ENCODE peak calls at places on chromosomes 1 and 21, in five cellular contexts. Y is esophagus squamous epithelium, D is AG09309, T is stomach, X is neural crest cell. J is an unnamed sample.

GRCh38 chr1:9814619-9815018 is 9.1 kb downstream of the CLSTN1 start:
- DNase-seq in Y (no peak), T (no peak), X (no peak), D (no peak), J (no peak)

GRCh38 chr1:195604287-195604686 is 1004.0 kb downstream of the KCNT2 start:
- DNase-seq in Y (no peak), D (peak; percentile 20), T (no peak), X (no peak), J (no peak)

GRCh38 chr1:18111605-18112297 is 4.2 kb downstream of the IGSF21 start:
- DNase-seq in X (no peak), Y (no peak), D (no peak), T (no peak), J (no peak)

GRCh38 chr21:37208741-37209225 is 58.4 kb downstream of the VPS26C start:
- DNase-seq in T (no peak), X (no peak), Y (no peak), D (no peak), J (peak; percentile 46)

GRCh38 chr21:15839026-15839425 is 109.2 kb downstream of the USP25 start:
- DNase-seq in X (no peak), D (no peak), T (no peak), Y (no peak), J (no peak)

GRCh38 chr1:15370781-15371467 is 38.8 kb upstream of the EFHD2 start:
- DNase-seq in T (peak; percentile 31), Y (no peak), X (no peak), D (no peak), J (no peak)

GRCh38 chr1:32200226-32201010 is at the start of gene CCDC28B:
- DNase-seq in Y (no peak), D (no peak), X (peak; percentile 66), T (peak; percentile 45), J (peak; percentile 76)

GRCh38 chr21:42454221-42454570 is 41.8 kb downstream of the RSPH1 start:
- DNase-seq in D (no peak), Y (no peak), T (no peak), X (no peak), J (no peak)

GRCh38 chr1:214416417-214417212 is 134.8 kb downstream of the PTPN14 start:
- DNase-seq in D (no peak), X (no peak), Y (no peak), T (no peak), J (no peak)

GRCh38 chr1:3541930-3542329 is 69.4 kb downstream of the MEGF6 start:
- DNase-seq in T (no peak), X (no peak), D (no peak), Y (no peak), J (no peak)

GRCh38 chr1:161782886-161783285 is 16.8 kb downstream of the ATF6 start:
- DNase-seq in X (no peak), T (no peak), Y (no peak), D (no peak), J (no peak)

GRCh38 chr1:161784963-161785362 is 18.8 kb downstream of the ATF6 start:
- DNase-seq in D (no peak), X (no peak), T (no peak), Y (no peak), J (no peak)

GRCh38 chr1:161791889-161792655 is 26.0 kb downstream of the ATF6 start:
- DNase-seq in T (no peak), D (no peak), X (no peak), Y (no peak), J (no peak)

GRCh38 chr1:161790587-161791317 is 24.6 kb downstream of the ATF6 start:
- DNase-seq in D (no peak), T (no peak), Y (no peak), X (no peak), J (no peak)

GRCh38 chr1:161787355-161787754 is 21.2 kb downstream of the ATF6 start:
- DNase-seq in X (no peak), Y (no peak), T (no peak), D (no peak), J (no peak)
- TF ChIP-seq CTCF in X (no peak), Y (no peak), T (no peak), D (peak; percentile 16), J (no peak)

GRCh38 chr21:44043613-44044012 is 31.5 kb downstream of the TRAPPC10 start:
- DNase-seq in T (no peak), D (no peak), X (no peak), Y (no peak), J (no peak)
- TF ChIP-seq CTCF in T (no peak), D (no peak), X (no peak), Y (no peak), J (no peak)

GRCh38 chr1:56403321-56403720 is 176.0 kb downstream of the PLPP3 start:
- DNase-seq in Y (no peak), D (no peak), T (no peak), X (no peak), J (no peak)
- TF ChIP-seq CTCF in Y (no peak), D (no peak), T (no peak), X (no peak), J (no peak)

DNA sequence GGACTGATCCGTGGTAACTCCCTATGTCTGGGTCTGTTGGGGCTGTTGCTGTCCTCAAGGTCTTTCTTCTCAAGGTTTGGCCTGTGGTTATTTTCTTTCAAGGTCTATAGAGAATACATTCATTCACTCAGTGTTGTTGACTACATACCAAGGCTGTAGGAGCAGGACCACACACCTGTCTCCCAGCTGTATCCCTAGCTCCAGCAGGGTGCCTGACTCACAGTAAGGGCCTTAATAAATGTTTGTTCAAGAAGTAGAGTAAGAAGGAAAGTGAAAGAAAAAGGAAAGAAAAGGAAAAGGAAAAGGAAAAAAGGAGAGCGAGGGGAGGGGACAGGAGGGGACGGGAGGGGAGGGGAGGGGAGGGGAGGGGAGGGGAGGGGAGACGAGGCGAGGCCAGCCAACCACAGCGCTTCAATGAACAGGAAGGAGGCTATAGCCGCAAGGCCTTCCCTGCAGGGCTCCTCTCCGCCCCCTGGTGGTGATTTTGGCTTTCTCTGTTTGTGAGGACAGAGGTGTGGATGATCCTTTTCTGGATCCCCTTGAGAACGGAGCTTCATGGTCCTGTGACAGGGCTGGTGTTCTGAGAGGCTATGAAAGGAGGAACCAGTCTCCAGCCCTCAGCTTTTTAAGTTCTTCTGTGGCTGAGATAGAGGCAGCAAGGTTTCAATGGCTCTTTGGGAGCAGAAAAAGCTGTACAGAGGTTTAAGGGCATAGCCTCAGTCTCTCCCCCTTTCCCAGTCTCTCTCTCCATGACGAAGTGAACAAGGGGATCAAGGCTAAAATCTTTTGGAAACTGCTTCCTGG is 30.6 kb upstream of the LCE5A start:
- DNase-seq in Y (no peak), D (no peak), T (peak; percentile 54), X (no peak), J (peak; percentile 8)
- TF ChIP-seq CTCF in Y (peak; percentile 21), D (peak; percentile 62), T (no peak), X (peak; percentile 14), J (no peak)

DNA sequence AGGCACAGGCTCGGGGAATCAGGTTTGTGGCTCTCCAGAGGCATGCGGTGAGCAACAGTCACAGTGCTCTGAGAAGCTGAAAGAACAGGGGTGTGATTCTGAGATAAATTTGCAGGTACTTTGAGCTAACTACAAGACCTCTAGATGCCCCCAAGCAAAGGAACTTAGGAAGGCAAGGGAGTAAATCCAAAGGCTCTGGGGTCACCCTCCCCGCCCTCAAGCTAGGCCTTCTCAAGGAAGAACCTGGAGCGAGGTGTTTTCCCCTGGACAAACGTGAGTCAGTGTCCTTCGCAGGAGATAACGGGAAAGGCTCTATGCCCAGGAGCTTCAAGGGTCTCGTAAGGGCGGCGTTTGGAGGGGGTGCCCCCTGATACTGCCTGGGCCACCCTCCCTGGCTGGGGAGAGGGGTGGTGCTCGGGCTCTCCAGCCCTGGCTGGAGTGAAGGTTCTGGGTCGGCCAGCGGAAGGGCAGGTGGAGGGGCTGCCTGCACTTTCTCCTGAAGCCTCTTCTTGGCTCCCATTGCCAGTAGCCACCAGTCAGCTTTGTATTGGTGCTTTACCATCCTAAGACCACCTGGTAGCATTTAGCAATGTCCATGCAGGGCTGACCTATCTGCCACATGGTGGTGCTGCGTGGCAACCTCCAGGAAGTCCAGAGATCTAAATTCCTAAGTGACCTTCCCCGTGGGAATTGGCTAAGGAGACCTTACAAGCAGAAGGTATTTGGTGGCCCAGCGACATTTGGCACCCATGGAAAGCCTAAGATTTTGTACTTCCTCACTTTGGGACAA is 44.0 kb downstream of the GPR161 start:
- DNase-seq in T (no peak), X (no peak), D (no peak), Y (no peak), J (no peak)
- TF ChIP-seq CTCF in T (no peak), X (no peak), D (peak; percentile 45), Y (no peak), J (no peak)

DNA sequence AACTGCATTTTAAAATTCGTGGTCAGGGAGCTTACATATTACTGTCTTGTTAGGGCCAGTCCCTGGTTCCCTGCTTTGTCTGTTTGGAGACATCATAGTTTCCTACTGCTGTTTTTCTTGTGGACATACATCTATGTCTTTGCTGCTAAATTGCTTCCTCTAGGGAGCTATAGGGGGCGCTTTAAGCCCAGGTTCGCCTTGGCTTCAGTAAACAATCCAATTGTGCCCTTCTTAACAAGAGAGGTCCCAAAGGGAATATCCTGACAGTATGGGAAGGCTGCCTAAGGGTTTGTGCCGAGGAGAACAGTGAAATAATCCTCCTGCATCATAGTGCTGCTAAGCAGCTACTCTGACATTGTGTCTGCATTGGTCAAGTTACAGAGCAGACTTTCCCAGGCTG is 112.5 kb downstream of the USH2A start:
- DNase-seq in T (peak; percentile 29), X (peak; percentile 28), Y (no peak), D (no peak), J (peak; percentile 35)
- TF ChIP-seq CTCF in T (peak; percentile 15), X (peak; percentile 63), Y (no peak), D (peak; percentile 15), J (peak; percentile 64)

DNA sequence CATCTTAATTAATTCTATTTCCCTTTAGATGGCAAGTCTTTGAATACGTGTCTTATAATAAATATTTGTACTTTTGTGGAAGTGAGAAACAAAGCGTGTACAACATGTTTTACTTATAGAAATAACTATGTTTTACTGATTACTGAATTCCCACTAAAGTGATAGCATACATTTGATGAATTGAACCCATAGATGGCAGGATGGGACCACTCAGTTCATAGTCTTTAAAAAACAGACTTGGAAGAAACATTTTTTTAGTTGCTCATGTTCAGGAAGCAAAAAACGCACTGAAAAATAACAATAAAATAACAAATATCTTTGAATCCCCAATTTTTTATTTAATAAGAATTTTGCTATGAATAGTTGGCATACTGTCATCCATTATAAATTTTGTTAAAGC is 507.1 kb upstream of the ZRANB2 start:
- DNase-seq in T (no peak), Y (no peak), X (no peak), D (peak; percentile 11), J (no peak)
- TF ChIP-seq CTCF in T (no peak), Y (no peak), X (peak; percentile 60), D (peak; percentile 48), J (no peak)

J was measured in nephron progenitor cell.